ENCODE peak calls at places on chromosomes 13 and 19, in seven cellular contexts. One of them, this sample, is unnamed. For H3K4me1, the result is how much of the 10 kb centered on the place peaks cover.

GRCh38 chr19:31140717-31141116 is 208.5 kb downstream of the TSHZ3 start:
- DNase-seq in psoas muscle: no peak
- DNase-seq in CD8-positive, alpha-beta T cell: no peak
- DNase-seq in thoracic aorta: no peak
- DNase-seq in IMR-90: peak
- DNase-seq in tibial artery: no peak
- DNase-seq in heart right ventricle: no peak
- DNase-seq in this sample: no peak

GRCh38 chr13:43006893-43007631 is 15.0 kb upstream of the EPSTI1 start:
- DNase-seq in psoas muscle: no peak
- DNase-seq in CD8-positive, alpha-beta T cell: no peak
- DNase-seq in thoracic aorta: no peak
- DNase-seq in IMR-90: peak
- DNase-seq in tibial artery: no peak
- DNase-seq in heart right ventricle: no peak
- DNase-seq in this sample: no peak

GRCh38 chr13:99766641-99767045 is 204.9 kb downstream of the ZIC5 start:
- DNase-seq in psoas muscle: no peak
- DNase-seq in CD8-positive, alpha-beta T cell: no peak
- DNase-seq in thoracic aorta: no peak
- DNase-seq in IMR-90: no peak
- DNase-seq in tibial artery: no peak
- DNase-seq in heart right ventricle: no peak
- DNase-seq in this sample: no peak

GRCh38 chr13:76307157-76307556 is 579.0 kb downstream of the KCTD12 start:
- DNase-seq in psoas muscle: no peak
- DNase-seq in CD8-positive, alpha-beta T cell: no peak
- DNase-seq in thoracic aorta: no peak
- DNase-seq in IMR-90: peak
- DNase-seq in tibial artery: no peak
- DNase-seq in heart right ventricle: no peak
- DNase-seq in this sample: no peak

GRCh38 chr13:23509781-23510543 is 60.2 kb upstream of the TNFRSF19 start:
- DNase-seq in psoas muscle: no peak
- DNase-seq in CD8-positive, alpha-beta T cell: no peak
- DNase-seq in thoracic aorta: no peak
- DNase-seq in IMR-90: peak
- DNase-seq in tibial artery: no peak
- DNase-seq in heart right ventricle: no peak
- DNase-seq in this sample: no peak

GRCh38 chr13:114109646-114110045 is 22.8 kb downstream of the RASA3 start:
- DNase-seq in psoas muscle: peak
- DNase-seq in CD8-positive, alpha-beta T cell: no peak
- DNase-seq in thoracic aorta: no peak
- DNase-seq in IMR-90: no peak
- DNase-seq in tibial artery: peak
- DNase-seq in heart right ventricle: no peak
- DNase-seq in this sample: no peak

GRCh38 chr13:91313103-91313502 is 34.4 kb upstream of the MIR17HG start:
- DNase-seq in psoas muscle: no peak
- DNase-seq in CD8-positive, alpha-beta T cell: no peak
- DNase-seq in thoracic aorta: no peak
- DNase-seq in IMR-90: peak
- DNase-seq in tibial artery: no peak
- DNase-seq in heart right ventricle: no peak
- DNase-seq in this sample: peak

GRCh38 chr13:80712026-80712425 is 371.1 kb upstream of the SPRY2 start:
- DNase-seq in psoas muscle: no peak
- DNase-seq in CD8-positive, alpha-beta T cell: no peak
- DNase-seq in thoracic aorta: no peak
- DNase-seq in IMR-90: no peak
- DNase-seq in tibial artery: no peak
- DNase-seq in heart right ventricle: no peak
- DNase-seq in this sample: no peak

GRCh38 chr13:90027409-90027808 is 1320.1 kb upstream of the MIR17HG start:
- DNase-seq in psoas muscle: no peak
- DNase-seq in CD8-positive, alpha-beta T cell: no peak
- DNase-seq in thoracic aorta: no peak
- DNase-seq in IMR-90: no peak
- DNase-seq in tibial artery: no peak
- DNase-seq in heart right ventricle: no peak
- DNase-seq in this sample: no peak

GRCh38 chr13:44231786-44232516 is 141.7 kb upstream of the SERP2 start:
- DNase-seq in psoas muscle: peak
- DNase-seq in CD8-positive, alpha-beta T cell: no peak
- DNase-seq in thoracic aorta: no peak
- DNase-seq in IMR-90: peak
- DNase-seq in tibial artery: peak
- DNase-seq in heart right ventricle: peak
- DNase-seq in this sample: peak

GRCh38 chr13:82002693-82003092 is 1661.8 kb upstream of the SPRY2 start:
- DNase-seq in psoas muscle: no peak
- DNase-seq in CD8-positive, alpha-beta T cell: no peak
- DNase-seq in thoracic aorta: no peak
- DNase-seq in IMR-90: no peak
- DNase-seq in tibial artery: no peak
- DNase-seq in heart right ventricle: no peak
- DNase-seq in this sample: no peak

GRCh38 chr13:68481130-68481529 is 1251.0 kb upstream of the PCDH9 start:
- DNase-seq in psoas muscle: no peak
- DNase-seq in CD8-positive, alpha-beta T cell: no peak
- DNase-seq in thoracic aorta: no peak
- DNase-seq in IMR-90: no peak
- DNase-seq in tibial artery: no peak
- DNase-seq in heart right ventricle: no peak
- DNase-seq in this sample: no peak

GRCh38 chr19:13762635-13763235 is 1.6 kb upstream of the MRI1 start:
- DNase-seq in psoas muscle: no peak
- DNase-seq in CD8-positive, alpha-beta T cell: no peak
- DNase-seq in thoracic aorta: no peak
- DNase-seq in IMR-90: no peak
- DNase-seq in tibial artery: no peak
- DNase-seq in heart right ventricle: no peak
- DNase-seq in this sample: no peak

GRCh38 chr13:94617389-94618000 is 15.8 kb downstream of the GPR180 start:
- DNase-seq in psoas muscle: no peak
- DNase-seq in CD8-positive, alpha-beta T cell: no peak
- DNase-seq in thoracic aorta: no peak
- DNase-seq in IMR-90: no peak
- DNase-seq in tibial artery: no peak
- DNase-seq in heart right ventricle: no peak
- DNase-seq in this sample: no peak

GRCh38 chr13:93450226-93450625 is 223.6 kb downstream of the GPC6 start:
- DNase-seq in psoas muscle: no peak
- DNase-seq in CD8-positive, alpha-beta T cell: no peak
- DNase-seq in thoracic aorta: no peak
- DNase-seq in IMR-90: peak
- DNase-seq in tibial artery: no peak
- DNase-seq in heart right ventricle: no peak
- DNase-seq in this sample: no peak

GRCh38 chr13:110528371-110528770 is 33.2 kb downstream of the RAB20 start:
- DNase-seq in psoas muscle: no peak
- DNase-seq in CD8-positive, alpha-beta T cell: no peak
- DNase-seq in thoracic aorta: no peak
- DNase-seq in IMR-90: peak
- DNase-seq in tibial artery: peak
- DNase-seq in heart right ventricle: no peak
- DNase-seq in this sample: peak
- H3K4me1 ChIP-seq in psoas muscle: under half
- H3K4me1 ChIP-seq in CD8-positive, alpha-beta T cell: under half
- H3K4me1 ChIP-seq in thoracic aorta: under half
- H3K4me1 ChIP-seq in IMR-90: under half
- H3K4me1 ChIP-seq in tibial artery: under half
- H3K4me1 ChIP-seq in heart right ventricle: half or more
- H3K4me1 ChIP-seq in this sample: half or more

DNA sequence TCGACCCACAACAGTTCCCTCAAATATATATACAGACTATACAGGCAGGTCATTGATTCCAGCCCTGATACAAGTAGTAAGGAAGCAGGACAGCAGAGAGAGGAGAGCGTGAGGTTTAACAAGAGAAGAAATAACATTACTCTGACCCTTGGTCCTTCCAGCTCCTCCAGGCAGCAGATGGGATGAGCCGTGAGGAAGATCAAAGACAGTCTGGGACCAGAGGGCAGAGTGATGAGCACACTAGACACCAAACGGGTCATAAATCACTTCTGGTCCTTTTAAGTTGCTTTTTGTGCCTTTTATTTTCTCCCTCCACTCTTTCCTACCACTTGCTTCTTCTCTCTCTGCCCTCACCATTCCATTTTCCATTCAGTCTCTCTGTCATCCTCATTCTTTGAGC is 16.9 kb upstream of the MICU2 start:
- DNase-seq in psoas muscle: no peak
- DNase-seq in CD8-positive, alpha-beta T cell: no peak
- DNase-seq in thoracic aorta: no peak
- DNase-seq in IMR-90: no peak
- DNase-seq in tibial artery: no peak
- DNase-seq in heart right ventricle: no peak
- DNase-seq in this sample: no peak
- H3K4me1 ChIP-seq in psoas muscle: under half
- H3K4me1 ChIP-seq in CD8-positive, alpha-beta T cell: under half
- H3K4me1 ChIP-seq in thoracic aorta: under half
- H3K4me1 ChIP-seq in IMR-90: under half
- H3K4me1 ChIP-seq in tibial artery: under half
- H3K4me1 ChIP-seq in heart right ventricle: under half
- H3K4me1 ChIP-seq in this sample: under half

GRCh38 chr19:44689290-44690130 is 9.4 kb upstream of the CEACAM16 start:
- DNase-seq in psoas muscle: peak
- DNase-seq in CD8-positive, alpha-beta T cell: peak
- DNase-seq in thoracic aorta: peak
- DNase-seq in IMR-90: peak
- DNase-seq in tibial artery: peak
- DNase-seq in heart right ventricle: peak
- DNase-seq in this sample: peak
- H3K4me1 ChIP-seq in psoas muscle: under half
- H3K4me1 ChIP-seq in CD8-positive, alpha-beta T cell: under half
- H3K4me1 ChIP-seq in thoracic aorta: under half
- H3K4me1 ChIP-seq in IMR-90: under half
- H3K4me1 ChIP-seq in tibial artery: under half
- H3K4me1 ChIP-seq in heart right ventricle: under half
- H3K4me1 ChIP-seq in this sample: under half

DNA sequence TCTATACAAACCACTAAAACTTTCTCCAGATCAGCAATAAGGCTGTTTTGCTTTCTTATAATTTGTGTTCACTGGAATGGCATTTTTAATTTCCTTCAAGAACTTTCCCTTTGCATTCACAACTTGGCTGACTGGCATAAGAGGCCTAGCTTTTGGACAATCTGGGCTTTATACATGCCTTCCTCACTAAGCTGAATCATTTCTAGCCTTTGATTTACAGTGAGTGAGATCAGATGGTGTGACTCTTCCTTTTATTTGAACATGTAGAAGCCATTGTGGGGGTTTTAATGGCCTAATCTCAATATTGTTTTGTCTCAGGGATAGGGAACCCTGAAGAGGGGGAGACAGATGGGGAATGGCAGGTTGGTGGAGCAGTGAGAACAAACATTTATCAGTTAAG is 82.7 kb downstream of the FOXO1 start:
- DNase-seq in psoas muscle: no peak
- DNase-seq in CD8-positive, alpha-beta T cell: no peak
- DNase-seq in thoracic aorta: no peak
- DNase-seq in IMR-90: no peak
- DNase-seq in tibial artery: no peak
- DNase-seq in heart right ventricle: no peak
- DNase-seq in this sample: no peak
- H3K4me1 ChIP-seq in psoas muscle: half or more
- H3K4me1 ChIP-seq in CD8-positive, alpha-beta T cell: half or more
- H3K4me1 ChIP-seq in thoracic aorta: under half
- H3K4me1 ChIP-seq in IMR-90: under half
- H3K4me1 ChIP-seq in tibial artery: under half
- H3K4me1 ChIP-seq in heart right ventricle: half or more
- H3K4me1 ChIP-seq in this sample: half or more

GRCh38 chr13:29654807-29655547 is 59.5 kb upstream of the SLC7A1 start:
- DNase-seq in psoas muscle: no peak
- DNase-seq in CD8-positive, alpha-beta T cell: no peak
- DNase-seq in thoracic aorta: no peak
- DNase-seq in IMR-90: peak
- DNase-seq in tibial artery: no peak
- DNase-seq in heart right ventricle: no peak
- DNase-seq in this sample: no peak
- H3K4me1 ChIP-seq in psoas muscle: under half
- H3K4me1 ChIP-seq in CD8-positive, alpha-beta T cell: under half
- H3K4me1 ChIP-seq in thoracic aorta: under half
- H3K4me1 ChIP-seq in IMR-90: under half
- H3K4me1 ChIP-seq in tibial artery: under half
- H3K4me1 ChIP-seq in heart right ventricle: under half
- H3K4me1 ChIP-seq in this sample: under half

GRCh38 chr19:1098177-1099051 is 3.2 kb upstream of the POLR2E start:
- DNase-seq in psoas muscle: no peak
- DNase-seq in CD8-positive, alpha-beta T cell: no peak
- DNase-seq in thoracic aorta: no peak
- DNase-seq in IMR-90: peak
- DNase-seq in tibial artery: no peak
- DNase-seq in heart right ventricle: peak
- DNase-seq in this sample: no peak
- H3K4me1 ChIP-seq in psoas muscle: under half
- H3K4me1 ChIP-seq in CD8-positive, alpha-beta T cell: half or more
- H3K4me1 ChIP-seq in thoracic aorta: under half
- H3K4me1 ChIP-seq in IMR-90: under half
- H3K4me1 ChIP-seq in tibial artery: under half
- H3K4me1 ChIP-seq in heart right ventricle: half or more
- H3K4me1 ChIP-seq in this sample: half or more

This sample was measured in tibial nerve.